ENCODE peak calls at places on chromosomes 16 and 17, in seven cellular contexts. D is A673, C is heart left ventricle, A is aorta, W is fibroblast of lung, I is colonic mucosa, Q is neuronal stem cell. L is an unnamed sample.

GRCh38 chr16:27318399-27319256 is 4.9 kb downstream of the IL4R start:
- DNase-seq in W (peak; percentile 60), C (peak; percentile 72), D (no peak), Q (no peak), A (peak; percentile 69), I (peak; percentile 47), L (peak; percentile 90)

GRCh38 chr17:61362852-61363600 is 36.6 kb upstream of the TBX2 start:
- DNase-seq in C (no peak), D (no peak), I (no peak), A (no peak), Q (no peak), W (no peak), L (no peak)

GRCh38 chr17:324151-324571 is 28.4 kb downstream of the RPH3AL start:
- DNase-seq in I (no peak), Q (no peak), A (peak; percentile 71), W (no peak), C (peak; percentile 56), D (no peak), L (no peak)

GRCh38 chr16:11972128-11972527 is 4.4 kb upstream of the SNX29 start:
- DNase-seq in W (no peak), C (no peak), Q (no peak), D (peak; percentile 32), I (peak; percentile 22), A (no peak), L (no peak)

GRCh38 chr16:66459878-66460277 is 32.8 kb downstream of the BEAN1 start:
- DNase-seq in A (peak; percentile 57), D (no peak), I (no peak), Q (no peak), C (no peak), W (no peak), L (no peak)

GRCh38 chr17:55318081-55318480 is 53.3 kb downstream of the HLF start:
- DNase-seq in Q (no peak), I (no peak), C (no peak), W (no peak), A (no peak), D (no peak), L (no peak)

GRCh38 chr16:89701425-89702406 is at the start of gene SPATA2L:
- DNase-seq in W (peak; percentile 64), D (peak; percentile 97), C (peak; percentile 95), A (peak; percentile 93), Q (peak; percentile 96), I (peak; percentile 97), L (peak; percentile 94)

GRCh38 chr17:79624658-79625478 is 14.0 kb upstream of the RBFOX3 start:
- DNase-seq in D (no peak), W (no peak), I (no peak), C (no peak), Q (no peak), A (peak; percentile 34), L (peak; percentile 24)

GRCh38 chr16:87836844-87837581 is 32.3 kb downstream of the SLC7A5 start:
- DNase-seq in D (peak; percentile 94), Q (no peak), W (peak; percentile 25), C (no peak), A (no peak), I (no peak), L (no peak)

GRCh38 chr17:32654351-32654750 is 167.6 kb downstream of the CDK5R1 start:
- DNase-seq in Q (no peak), D (no peak), W (no peak), C (no peak), A (no peak), I (no peak), L (no peak)

GRCh38 chr16:87684711-87685404 is 80.9 kb downstream of the KLHDC4 start:
- DNase-seq in A (no peak), I (no peak), C (no peak), D (no peak), W (no peak), Q (no peak), L (no peak)

GRCh38 chr17:17062356-17062755 is 20.1 kb downstream of the MPRIP start:
- DNase-seq in C (peak; percentile 54), D (no peak), A (peak; percentile 72), Q (no peak), W (no peak), I (no peak), L (no peak)

GRCh38 chr17:82023447-82024241 is 539 bp downstream of the LRRC45 start:
- DNase-seq in I (no peak), C (no peak), A (no peak), W (no peak), Q (no peak), D (no peak), L (no peak)

GRCh38 chr17:4232168-4232813 is 31.5 kb downstream of the ANKFY1 start:
- DNase-seq in Q (no peak), W (peak; percentile 73), I (no peak), C (no peak), A (no peak), D (no peak), L (no peak)

GRCh38 chr17:9880582-9880999 is 24.5 kb downstream of the RCVRN start:
- DNase-seq in A (no peak), I (no peak), D (no peak), Q (no peak), W (no peak), C (no peak), L (peak; percentile 43)

GRCh38 chr16:88394426-88394825 is 11.7 kb downstream of the ZNF469 start:
- DNase-seq in A (no peak), D (no peak), I (no peak), W (no peak), Q (no peak), C (no peak), L (no peak)

GRCh38 chr17:60164697-60165096 is 14.9 kb downstream of the CA4 start:
- DNase-seq in C (no peak), D (no peak), A (no peak), I (no peak), W (no peak), Q (no peak), L (no peak)

GRCh38 chr16:88529596-88529995 is 40.6 kb upstream of the ZC3H18 start:
- DNase-seq in A (no peak), Q (no peak), C (peak; percentile 39), I (no peak), W (no peak), D (no peak), L (peak; percentile 47)

GRCh38 chr16:24572069-24572468 is 32.7 kb downstream of the RBBP6 start:
- DNase-seq in Q (no peak), I (no peak), A (no peak), W (no peak), C (no peak), D (no peak), L (no peak)
- H3K36me3 ChIP-seq in Q (peaks cover 33% of the 10 kb centered on the region), I (peaks cover 15% of the 10 kb centered on the region), A (peaks cover 2% of the 10 kb centered on the region), W (peaks cover 8% of the 10 kb centered on the region), C (peaks cover 57% of the 10 kb centered on the region), D (peaks cover 62% of the 10 kb centered on the region), L (no peaks in the 10 kb centered on the region)

GRCh38 chr17:83082899-83083367 is 3.5 kb downstream of the METRNL start:
- DNase-seq in I (no peak), Q (no peak), D (no peak), C (no peak), A (no peak), W (no peak), L (no peak)

GRCh38 chr17:83084621-83085056 is 5.2 kb downstream of the METRNL start:
- DNase-seq in W (no peak), A (no peak), D (no peak), C (no peak), Q (no peak), I (peak; percentile 86), L (peak; percentile 91)

GRCh38 chr17:83084214-83084613 is 4.8 kb downstream of the METRNL start:
- DNase-seq in A (no peak), C (no peak), W (no peak), D (no peak), I (peak; percentile 61), Q (no peak), L (no peak)

GRCh38 chr17:83082435-83082834 is 3.0 kb downstream of the METRNL start:
- DNase-seq in D (no peak), W (no peak), A (no peak), Q (no peak), I (no peak), C (no peak), L (no peak)

GRCh38 chr17:83083368-83084201 is 4.2 kb downstream of the METRNL start:
- DNase-seq in D (peak; percentile 65), C (no peak), W (peak; percentile 97), Q (no peak), A (peak; percentile 85), I (peak; percentile 58), L (no peak)
- H3K36me3 ChIP-seq in D (no peaks in the 10 kb centered on the region), C (peaks cover 3% of the 10 kb centered on the region), W (peaks cover 13% of the 10 kb centered on the region), Q (no peaks in the 10 kb centered on the region), A (no peaks in the 10 kb centered on the region), I (peaks cover 6% of the 10 kb centered on the region), L (no peaks in the 10 kb centered on the region)

GRCh38 chr17:64051153-64051552 is 30.7 kb upstream of the ICAM2 start:
- DNase-seq in A (no peak), W (no peak), I (no peak), C (no peak), D (no peak), Q (no peak), L (no peak)

GRCh38 chr17:64053101-64053500 is 32.7 kb upstream of the ICAM2 start:
- DNase-seq in Q (no peak), D (no peak), C (no peak), A (no peak), W (no peak), I (no peak), L (no peak)

GRCh38 chr17:64054304-64054703 is 33.9 kb upstream of the ICAM2 start:
- DNase-seq in Q (no peak), W (no peak), A (no peak), C (no peak), I (no peak), D (no peak), L (no peak)

GRCh38 chr17:64045176-64045575 is 24.7 kb upstream of the ICAM2 start:
- DNase-seq in I (no peak), A (no peak), Q (no peak), W (no peak), D (no peak), C (no peak), L (no peak)

GRCh38 chr17:64048805-64049204 is 28.4 kb upstream of the ICAM2 start:
- DNase-seq in A (no peak), D (no peak), C (no peak), W (no peak), I (no peak), Q (no peak), L (no peak)
- H3K36me3 ChIP-seq in A (peaks cover 13% of the 10 kb centered on the region), D (no peaks in the 10 kb centered on the region), C (peaks cover 99% of the 10 kb centered on the region), W (peaks cover 5% of the 10 kb centered on the region), I (peaks cover 18% of the 10 kb centered on the region), Q (no peaks in the 10 kb centered on the region), L (no peaks in the 10 kb centered on the region)

GRCh38 chr17:78422267-78422605 is 43.8 kb downstream of the PGS1 start:
- DNase-seq in C (no peak), I (no peak), Q (no peak), A (no peak), W (no peak), D (no peak), L (no peak)

GRCh38 chr17:78419970-78420820 is 41.7 kb downstream of the PGS1 start:
- DNase-seq in C (no peak), D (no peak), A (no peak), W (no peak), Q (no peak), I (no peak), L (peak; percentile 78)

GRCh38 chr17:78421084-78421533 is 42.7 kb downstream of the PGS1 start:
- DNase-seq in I (no peak), C (no peak), A (no peak), D (no peak), Q (no peak), W (no peak), L (no peak)

GRCh38 chr17:78422872-78423588 is 44.6 kb downstream of the PGS1 start:
- DNase-seq in C (no peak), Q (no peak), D (no peak), I (no peak), A (no peak), W (no peak), L (no peak)

GRCh38 chr17:78421534-78422266 is 43.3 kb downstream of the PGS1 start:
- DNase-seq in I (peak; percentile 85), D (peak; percentile 64), C (peak; percentile 86), Q (peak; percentile 71), A (peak; percentile 92), W (peak; percentile 72), L (peak; percentile 82)
- H3K36me3 ChIP-seq in I (peaks cover 4% of the 10 kb centered on the region), D (peaks cover 41% of the 10 kb centered on the region), C (peaks cover 60% of the 10 kb centered on the region), Q (peaks cover 43% of the 10 kb centered on the region), A (peaks cover 5% of the 10 kb centered on the region), W (peaks cover 38% of the 10 kb centered on the region), L (no peaks in the 10 kb centered on the region)